ENCODE peak calls at places on chromosome 22, in nine cellular contexts. G is IMR-90; F is vagina; B is coronary artery; N is right atrium auricular region; K is substantia nigra; S is stomach; X is heart left ventricle; Q is CD8-positive, alpha-beta T cell. U is an unnamed sample.
A peak's percentile ranks its signal among the peaks of the same experiment; 100 is the strongest.

GRCh38 chr22:41382098-41382578 is 396 bp downstream of the TEF start:
- DNase-seq in G (no peak), F (no peak), B (peak; percentile 89), N (peak; percentile 79), K (no peak), S (peak; percentile 66), X (peak; percentile 75), Q (peak; percentile 35), U (peak; percentile 73)

GRCh38 chr22:17779286-17780115 is 5.2 kb upstream of the BID start:
- DNase-seq in G (no peak), F (no peak), B (no peak), N (no peak), K (no peak), S (no peak), X (no peak), Q (no peak), U (no peak)

GRCh38 chr22:45731798-45732495 is 60.3 kb downstream of the ATXN10 start:
- DNase-seq in G (peak; percentile 47), F (no peak), B (no peak), N (no peak), K (no peak), S (no peak), X (no peak), Q (no peak), U (no peak)

GRCh38 chr22:20430641-20431519 is 6.7 kb downstream of the SCARF2 start:
- DNase-seq in G (no peak), F (no peak), B (no peak), N (peak; percentile 56), K (no peak), S (peak; percentile 64), X (no peak), Q (peak; percentile 37), U (peak; percentile 23)

GRCh38 chr22:27241430-27242110 is 560.0 kb downstream of the MN1 start:
- DNase-seq in G (no peak), F (no peak), B (peak; percentile 88), N (no peak), K (peak; percentile 6), S (peak; percentile 43), X (peak; percentile 30), Q (no peak), U (peak; percentile 26)

GRCh38 chr22:23509571-23510302 is 70.4 kb downstream of the IGLL1 start:
- DNase-seq in G (peak; percentile 10), F (no peak), B (no peak), N (no peak), K (no peak), S (no peak), X (no peak), Q (no peak), U (no peak)

GRCh38 chr22:37904572-37905533 is 1.2 kb upstream of the MICALL1 start:
- DNase-seq in G (peak; percentile 99), F (no peak), B (no peak), N (peak; percentile 73), K (no peak), S (peak; percentile 65), X (no peak), Q (no peak), U (peak; percentile 25)

GRCh38 chr22:19625331-19626041 is 88.8 kb upstream of the SEPTIN5 start:
- DNase-seq in G (no peak), F (no peak), B (no peak), N (no peak), K (no peak), S (no peak), X (no peak), Q (no peak), U (no peak)

GRCh38 chr22:34960005-34960404 is 106.0 kb upstream of the ISX start:
- DNase-seq in G (no peak), F (no peak), B (no peak), N (no peak), K (no peak), S (no peak), X (no peak), Q (no peak), U (no peak)

GRCh38 chr22:37827056-37827455 is 3.9 kb downstream of the GALR3 start:
- DNase-seq in G (no peak), F (no peak), B (no peak), N (no peak), K (peak; percentile 11), S (no peak), X (peak; percentile 47), Q (no peak), U (no peak)

GRCh38 chr22:27252282-27253049 is 549.1 kb downstream of the MN1 start:
- DNase-seq in G (peak; percentile 78), F (no peak), B (peak; percentile 76), N (peak; percentile 84), K (no peak), S (no peak), X (no peak), Q (no peak), U (no peak)

GRCh38 chr22:39135092-39135896 is 17.2 kb downstream of the CBX7 start:
- DNase-seq in G (no peak), F (no peak), B (no peak), N (no peak), K (no peak), S (no peak), X (peak; percentile 49), Q (no peak), U (no peak)

GRCh38 chr22:32558681-32559355 is 84.2 kb downstream of the FBXO7 start:
- DNase-seq in G (peak; percentile 79), F (no peak), B (peak; percentile 87), N (peak; percentile 95), K (no peak), S (peak; percentile 46), X (peak; percentile 27), Q (no peak), U (no peak)

GRCh38 chr22:19686946-19687345 is 27.4 kb upstream of the SEPTIN5 start:
- DNase-seq in G (no peak), F (no peak), B (no peak), N (no peak), K (no peak), S (no peak), X (no peak), Q (no peak), U (no peak)

GRCh38 chr22:37996079-37996478 is 11.7 kb upstream of the SOX10 start:
- DNase-seq in G (no peak), F (no peak), B (no peak), N (no peak), K (no peak), S (no peak), X (no peak), Q (no peak), U (no peak)

GRCh38 chr22:28395920-28396447 is 283.7 kb downstream of the TTC28 start:
- DNase-seq in G (peak; percentile 48), F (no peak), B (no peak), N (no peak), K (no peak), S (no peak), X (no peak), Q (no peak), U (no peak)

DNA sequence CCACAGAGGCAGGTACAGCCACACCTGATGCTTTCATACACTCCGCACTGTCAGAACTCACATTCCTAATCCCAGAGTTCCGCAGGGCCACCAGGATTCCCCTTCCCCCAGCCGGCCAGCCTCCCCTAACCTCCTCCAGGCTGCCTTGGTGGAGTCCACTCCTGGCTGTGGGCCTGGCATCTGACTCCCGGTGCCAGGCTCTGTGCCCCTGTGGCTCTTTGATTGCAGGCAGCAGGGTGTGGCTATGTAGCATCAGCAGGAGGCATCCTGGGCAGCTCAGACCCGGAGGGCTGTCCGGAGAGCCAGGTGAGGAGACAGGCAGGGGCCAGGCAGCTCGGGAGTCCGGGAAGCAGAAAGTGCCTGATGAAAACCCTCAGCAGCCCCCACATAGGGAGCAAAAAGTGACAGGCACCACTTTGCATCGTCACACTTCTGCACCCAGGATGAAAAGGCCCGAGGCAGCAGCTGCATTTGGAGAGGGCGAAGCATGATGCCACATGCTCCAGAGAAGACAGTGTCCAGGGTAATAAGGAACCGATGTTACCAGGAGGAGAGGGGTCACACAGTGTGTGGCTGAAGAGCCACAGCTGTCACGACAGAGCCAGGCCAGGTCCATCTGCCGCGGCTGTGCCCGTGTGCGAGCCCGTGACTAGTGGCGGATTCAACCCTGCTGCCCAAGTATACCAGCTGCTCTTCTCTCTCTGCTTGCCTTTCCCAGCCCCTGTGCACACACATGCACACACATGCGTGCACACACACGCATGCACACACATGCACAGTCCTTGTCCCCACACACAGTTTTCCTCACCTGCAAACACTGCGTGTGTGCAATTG is 1432.7 kb downstream of the BRD1 start:
- DNase-seq in G (no peak), F (no peak), B (no peak), N (peak; percentile 30), K (no peak), S (no peak), X (no peak), Q (no peak), U (no peak)
- H3K27ac ChIP-seq in G (no peak overlapping the region), F (no peak overlapping the region), B (no peak overlapping the region), N (no peak overlapping the region), K (no peak overlapping the region), S (no peak overlapping the region), X (no peak overlapping the region), Q (no peak overlapping the region), U (no peak overlapping the region)

DNA sequence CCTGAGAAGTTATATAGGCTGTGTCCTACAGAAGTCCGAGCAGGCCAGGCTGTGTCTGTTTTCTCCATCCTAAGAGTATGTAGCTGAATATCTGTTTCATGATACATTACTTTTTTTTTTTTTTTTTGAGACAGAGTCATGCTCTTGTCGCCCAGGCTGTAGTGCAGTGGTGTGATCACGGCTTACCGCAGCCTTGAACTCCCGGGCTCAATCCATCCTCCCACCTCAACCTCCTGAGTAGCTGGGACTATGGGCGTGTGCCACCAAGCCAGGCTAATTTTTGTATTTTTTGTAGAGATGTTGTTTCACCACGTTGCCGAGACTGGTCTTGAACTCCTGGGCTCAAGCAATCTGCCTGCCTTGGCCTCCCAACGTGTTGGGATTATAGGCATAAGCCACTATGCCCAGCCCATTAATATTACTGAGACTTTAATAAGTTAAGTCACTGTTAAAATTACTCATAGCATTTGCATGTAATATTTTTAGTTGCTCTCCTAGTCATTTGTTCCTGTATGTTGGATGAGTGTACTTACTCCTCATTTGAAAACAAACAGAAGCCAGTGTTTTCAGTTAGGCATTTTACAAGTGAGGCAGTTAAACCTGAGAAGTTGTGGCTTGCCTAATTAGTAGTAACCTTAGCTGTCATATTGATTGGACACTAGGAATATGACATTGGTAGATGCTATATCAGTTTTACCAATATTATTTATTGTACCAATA is 26.1 kb downstream of the DRG1 start:
- DNase-seq in G (peak; percentile 12), F (no peak), B (no peak), N (no peak), K (no peak), S (no peak), X (no peak), Q (no peak), U (no peak)
- H3K27ac ChIP-seq in G (no peak overlapping the region), F (no peak overlapping the region), B (no peak overlapping the region), N (no peak overlapping the region), K (no peak overlapping the region), S (no peak overlapping the region), X (no peak overlapping the region), Q (no peak overlapping the region), U (no peak overlapping the region)

DNA sequence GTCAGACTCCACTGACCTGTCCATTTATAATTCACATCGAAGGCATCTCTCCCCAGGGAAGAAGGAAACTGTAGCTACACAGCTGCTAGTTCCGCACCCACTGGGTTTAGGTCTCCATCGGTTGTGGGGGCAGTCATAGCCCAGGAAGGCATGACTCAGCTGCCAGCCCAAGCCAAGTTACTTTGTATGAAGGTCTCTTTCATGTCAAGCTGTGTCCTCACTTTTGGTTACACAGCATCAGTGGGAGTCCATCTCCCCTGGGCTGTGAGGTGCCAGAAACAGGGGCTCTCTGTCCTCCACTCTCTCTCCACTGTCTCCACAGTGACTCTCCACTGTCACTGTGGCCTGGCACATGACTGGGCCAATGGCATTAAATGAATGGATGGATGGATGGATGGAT is 585.2 kb downstream of the BRD1 start:
- DNase-seq in G (no peak), F (no peak), B (no peak), N (peak; percentile 11), K (no peak), S (no peak), X (no peak), Q (no peak), U (no peak)
- H3K27ac ChIP-seq in G (no peak overlapping the region), F (no peak overlapping the region), B (no peak overlapping the region), N (no peak overlapping the region), K (no peak overlapping the region), S (no peak overlapping the region), X (no peak overlapping the region), Q (no peak overlapping the region), U (no peak overlapping the region)

GRCh38 chr22:50482107-50483074 is 1.0 kb downstream of the ADM2 start:
- DNase-seq in G (no peak), F (no peak), B (no peak), N (no peak), K (no peak), S (no peak), X (no peak), Q (no peak), U (no peak)
- H3K27ac ChIP-seq in G (peak overlapping the region; percentile 17), F (no peak overlapping the region), B (no peak overlapping the region), N (no peak overlapping the region), K (no peak overlapping the region), S (peak overlapping the region; percentile 66), X (no peak overlapping the region), Q (no peak overlapping the region), U (no peak overlapping the region)